ENCODE peak calls at places on chromosomes 7 and 10, in five cellular contexts. N is IMR-90, C is neural crest cell, M is hepatocyte, A is stomach. Q is an unnamed sample.

GRCh38 chr10:132571565-132572544 is 34.3 kb downstream of the INPP5A start:
- DNase-seq in M (peak; percentile 89), N (peak; percentile 87), C (no peak), A (peak; percentile 66), Q (no peak)

GRCh38 chr7:130888017-130888371 is 154.0 kb upstream of the KLF14 start:
- DNase-seq in N (no peak), A (no peak), M (no peak), C (no peak), Q (no peak)

GRCh38 chr7:124618871-124619270 is 146.7 kb downstream of the GPR37 start:
- DNase-seq in C (no peak), M (no peak), N (no peak), A (no peak), Q (no peak)

GRCh38 chr10:32350811-32351342 is 3.9 kb upstream of the EPC1 start:
- DNase-seq in M (no peak), N (no peak), A (no peak), C (no peak), Q (no peak)

GRCh38 chr10:86535057-86535882 is 13.7 kb upstream of the WAPL start:
- DNase-seq in N (no peak), M (peak; percentile 81), C (peak; percentile 25), A (peak; percentile 92), Q (peak; percentile 37)

GRCh38 chr7:106358103-106358663 is 73.4 kb upstream of the NAMPT start:
- DNase-seq in A (no peak), N (peak; percentile 41), M (peak; percentile 23), C (no peak), Q (no peak)

GRCh38 chr10:103504181-103504783 is 10.8 kb downstream of the NEURL1 start:
- DNase-seq in N (peak; percentile 94), A (peak; percentile 34), C (no peak), M (peak; percentile 81), Q (no peak)

GRCh38 chr10:5435328-5435727 is 23.0 kb downstream of the NET1 start:
- DNase-seq in A (no peak), N (no peak), M (no peak), C (no peak), Q (no peak)

GRCh38 chr10:122054046-122055025 is 65.4 kb downstream of the TACC2 start:
- DNase-seq in M (peak; percentile 62), C (peak; percentile 36), A (peak; percentile 54), N (peak; percentile 68), Q (peak; percentile 30)

GRCh38 chr7:128791968-128792319 is at the start of gene CCDC136:
- DNase-seq in N (peak; percentile 27), C (no peak), A (no peak), M (peak; percentile 38), Q (no peak)

GRCh38 chr7:47765373-47765979 is 182.8 kb downstream of the PKD1L1 start:
- DNase-seq in N (no peak), A (no peak), C (no peak), M (no peak), Q (no peak)

GRCh38 chr7:2522780-2523433 is 3.3 kb downstream of the LFNG start:
- DNase-seq in N (no peak), M (peak; percentile 73), C (peak; percentile 35), A (no peak), Q (no peak)

GRCh38 chr10:25933653-25934608 is at the start of gene MYO3A:
- DNase-seq in A (no peak), M (peak; percentile 34), N (no peak), C (peak; percentile 35), Q (no peak)

GRCh38 chr7:74452748-74453320 is 872 bp upstream of the GTF2IRD1 start:
- DNase-seq in C (no peak), N (no peak), A (no peak), M (peak; percentile 65), Q (no peak)

GRCh38 chr7:130917669-130918128 is 183.7 kb upstream of the KLF14 start:
- DNase-seq in A (no peak), C (no peak), M (no peak), N (peak; percentile 87), Q (no peak)

GRCh38 chr10:4102802-4103344 is 317.9 kb upstream of the KLF6 start:
- DNase-seq in N (no peak), M (no peak), C (no peak), A (no peak), Q (no peak)

GRCh38 chr10:106567629-106568028 is 596.9 kb downstream of the SORCS1 start:
- DNase-seq in M (no peak), C (no peak), N (no peak), A (no peak), Q (no peak)

GRCh38 chr7:66304536-66304935 is 99.4 kb downstream of the TPST1 start:
- DNase-seq in N (peak; percentile 54), C (no peak), A (no peak), M (no peak), Q (no peak)

GRCh38 chr7:137768371-137768770 is 78.4 kb downstream of the DGKI start:
- DNase-seq in N (no peak), C (no peak), M (no peak), A (no peak), Q (no peak)

GRCh38 chr10:34033067-34033466 is 698.6 kb upstream of the NRP1 start:
- DNase-seq in A (no peak), C (no peak), N (no peak), M (no peak), Q (no peak)

GRCh38 chr7:47513741-47514241 is 68.1 kb downstream of the TNS3 start:
- DNase-seq in N (peak; percentile 93), C (no peak), M (peak; percentile 74), A (no peak), Q (no peak)

GRCh38 chr7:131830681-131831080 is 274.3 kb upstream of the PODXL start:
- DNase-seq in N (no peak), C (no peak), A (no peak), M (no peak), Q (no peak)

GRCh38 chr10:101824736-101825135 is 6.5 kb upstream of the OGA start:
- DNase-seq in M (no peak), A (no peak), N (no peak), C (no peak), Q (no peak)

GRCh38 chr10:68053553-68053952 is 21.5 kb downstream of the HERC4 start:
- DNase-seq in A (no peak), N (peak; percentile 31), C (no peak), M (no peak), Q (no peak)

GRCh38 chr10:127525686-127526085 is 23.4 kb upstream of the NPS start:
- DNase-seq in M (no peak), N (no peak), A (no peak), C (no peak), Q (no peak)

GRCh38 chr7:127189074-127189473 is 63.7 kb downstream of the GRM8 start:
- DNase-seq in A (no peak), M (no peak), C (no peak), N (no peak), Q (no peak)

GRCh38 chr10:3324572-3324971 is 152.0 kb upstream of the PITRM1 start:
- DNase-seq in C (no peak), A (no peak), M (no peak), N (no peak), Q (no peak)

GRCh38 chr10:33117816-33118215 is 159.8 kb upstream of the ITGB1 start:
- DNase-seq in C (no peak), M (no peak), N (no peak), A (no peak), Q (no peak)

GRCh38 chr7:73734619-73735525 is 3.7 kb downstream of the ABHD11 start:
- DNase-seq in M (peak; percentile 90), C (peak; percentile 72), N (peak; percentile 72), A (peak; percentile 92), Q (no peak)

GRCh38 chr7:102153586-102153948 is 133.1 kb upstream of the SH2B2 start:
- DNase-seq in N (no peak), M (no peak), A (no peak), C (no peak), Q (no peak)

GRCh38 chr7:2012044-2012900 is 220.5 kb downstream of the MAD1L1 start:
- DNase-seq in C (no peak), A (no peak), N (no peak), M (no peak), Q (no peak)

GRCh38 chr7:106114735-106115383 is 2.7 kb upstream of the SYPL1 start:
- DNase-seq in C (no peak), A (peak; percentile 29), N (no peak), M (no peak), Q (no peak)

GRCh38 chr10:29859521-29860130 is 199.8 kb downstream of the JCAD start:
- DNase-seq in N (peak; percentile 21), C (no peak), M (no peak), A (no peak), Q (no peak)
- TF ChIP-seq CTCF in N (no peak), C (no peak), M (no peak), A (no peak), Q (no peak)

DNA sequence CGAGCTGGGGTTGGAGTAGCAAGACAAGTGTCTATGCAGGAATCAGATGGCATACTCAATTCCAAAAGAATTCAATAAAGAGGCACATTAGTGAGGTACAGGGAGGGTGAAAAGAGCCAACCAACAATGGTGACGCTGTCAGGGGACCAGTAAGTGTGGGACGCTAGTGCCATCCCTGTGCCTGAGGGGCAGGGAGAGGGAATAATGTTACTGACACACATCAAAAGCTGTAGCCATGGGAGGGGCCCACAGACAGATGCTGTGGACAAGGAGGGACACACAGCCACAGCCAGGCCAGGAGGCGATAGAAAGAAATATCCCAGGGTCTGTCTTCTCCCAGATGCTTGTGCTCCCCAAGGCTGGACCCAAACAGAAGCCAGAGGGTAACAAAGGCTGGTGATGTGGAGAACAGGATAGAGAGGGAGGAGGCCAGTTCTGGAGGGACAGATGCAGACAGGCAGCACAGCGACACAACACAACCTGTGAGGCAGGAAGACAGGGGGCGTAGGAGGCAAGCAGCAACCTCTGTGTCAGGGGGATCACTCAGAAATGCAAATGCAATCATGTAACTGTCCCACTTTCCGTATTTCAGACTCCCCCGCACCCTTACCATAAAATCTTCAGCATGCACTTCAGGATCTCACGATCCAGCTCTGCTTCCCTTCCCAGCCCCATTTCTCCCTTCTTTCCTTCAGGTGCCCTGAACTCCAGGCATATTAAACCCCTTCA is 240.5 kb upstream of the FZD8 start:
- DNase-seq in A (no peak), C (no peak), N (no peak), M (no peak), Q (no peak)
- TF ChIP-seq CTCF in A (no peak), C (no peak), N (peak; percentile 2), M (no peak), Q (no peak)

DNA sequence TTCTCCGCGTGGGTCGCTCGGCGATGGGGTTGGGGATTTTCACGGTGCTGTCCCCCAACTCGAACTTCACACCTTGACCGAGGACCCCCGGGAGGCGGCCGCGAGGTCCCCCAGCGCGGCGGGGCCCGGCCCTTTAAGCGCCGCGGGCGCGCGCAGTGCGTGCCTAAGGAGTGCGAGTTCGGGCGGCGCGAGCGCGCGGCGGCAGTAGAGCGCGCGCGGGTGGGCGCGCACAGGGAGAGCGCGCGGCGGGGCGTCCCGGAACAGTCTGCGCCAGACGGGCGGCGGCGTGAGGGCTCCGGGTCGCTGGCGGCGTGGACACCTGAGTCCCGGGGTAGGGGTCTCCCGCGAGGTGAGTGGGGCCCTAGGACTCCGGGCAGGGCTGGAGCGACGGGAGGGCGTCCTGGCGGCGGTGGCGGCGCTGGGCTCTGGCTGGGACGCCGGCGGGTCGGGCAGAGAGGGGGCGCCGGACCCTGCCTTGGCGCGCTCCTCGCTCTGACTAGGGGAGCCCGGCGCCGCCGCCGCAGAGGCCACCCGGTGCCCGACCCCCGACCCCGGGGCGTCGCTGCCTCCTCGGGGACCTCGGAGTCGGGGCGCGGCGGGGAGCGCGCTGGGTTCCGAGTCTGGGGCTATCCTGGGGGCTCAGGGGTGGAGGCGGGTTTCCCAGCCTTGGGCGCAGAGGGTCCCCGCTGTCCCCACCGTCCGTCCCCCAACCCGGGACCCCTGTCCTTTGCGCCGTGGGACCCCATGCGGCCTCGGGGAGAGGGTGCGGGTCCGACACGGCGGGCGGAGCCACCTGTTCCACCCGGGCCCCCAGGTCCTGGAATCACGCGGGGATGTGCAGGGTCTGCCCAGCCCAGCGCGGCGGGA is at the start of gene PROSER2:
- DNase-seq in A (peak; percentile 72), M (peak; percentile 86), N (peak; percentile 52), C (peak; percentile 45), Q (no peak)
- TF ChIP-seq CTCF in A (no peak), M (peak; percentile 0), N (no peak), C (peak; percentile 29), Q (no peak)

GRCh38 chr10:76033457-76034196 is 602.2 kb downstream of the LRMDA start:
- DNase-seq in N (peak; percentile 5), M (peak; percentile 48), A (peak; percentile 61), C (no peak), Q (no peak)
- TF ChIP-seq CTCF in N (no peak), M (peak; percentile 21), A (no peak), C (peak; percentile 41), Q (no peak)

Q was measured in omental fat pad.